ENCODE peak calls at places on chromosomes 2 and 18, in four cellular contexts. X is IMR-90, B is left ventricle myocardium inferior, K is heart left ventricle. J is an unnamed sample.

GRCh38 chr2:231463698-231464575 is at the start of gene NCL:
- DNase-seq in X (peak; percentile 98), B (peak; percentile 86), K (peak; percentile 92), J (peak; percentile 84)

GRCh38 chr2:37870829-37871228 is 54.3 kb upstream of the RMDN2 start:
- DNase-seq in X (peak; percentile 42), B (no peak), K (no peak), J (no peak)

GRCh38 chr2:150710916-150711315 is 223.4 kb upstream of the RND3 start:
- DNase-seq in X (no peak), B (no peak), K (no peak), J (no peak)

GRCh38 chr18:23281626-23282436 is 146.5 kb downstream of the CABLES1 start:
- DNase-seq in X (no peak), B (no peak), K (no peak), J (no peak)

GRCh38 chr2:137178955-137179377 is 413.6 kb downstream of the THSD7B start:
- DNase-seq in X (no peak), B (no peak), K (no peak), J (no peak)

GRCh38 chr2:209208211-209208610 is 215.6 kb upstream of the MAP2 start:
- DNase-seq in X (no peak), B (no peak), K (no peak), J (peak; percentile 9)

GRCh38 chr2:230872151-230872967 is 7.6 kb downstream of the ITM2C start:
- DNase-seq in X (no peak), B (no peak), K (peak; percentile 42), J (no peak)

GRCh38 chr2:57720728-57721627 is 325.6 kb upstream of the VRK2 start:
- DNase-seq in X (peak; percentile 52), B (no peak), K (no peak), J (peak; percentile 5)

GRCh38 chr2:49251766-49252165 is 97.5 kb upstream of the FSHR start:
- DNase-seq in X (peak; percentile 77), B (no peak), K (no peak), J (no peak)

GRCh38 chr2:120350801-120351324 is 4.9 kb downstream of the INHBB start:
- DNase-seq in X (no peak), B (no peak), K (peak; percentile 28), J (no peak)

GRCh38 chr2:37885329-37885993 is 39.6 kb upstream of the RMDN2 start:
- DNase-seq in X (no peak), B (no peak), K (no peak), J (no peak)

GRCh38 chr18:65725421-65726050 is 25.3 kb upstream of the CDH7 start:
- DNase-seq in X (no peak), B (no peak), K (no peak), J (peak; percentile 4)

GRCh38 chr2:189261431-189261841 is 81.9 kb upstream of the COL5A2 start:
- DNase-seq in X (peak; percentile 93), B (no peak), K (no peak), J (no peak)

GRCh38 chr2:132670961-132671781 is 1.2 kb upstream of the LYPD1 start:
- DNase-seq in X (peak; percentile 97), B (no peak), K (no peak), J (no peak)

GRCh38 chr2:178404380-178404767 is 46.6 kb downstream of the PRKRA start:
- DNase-seq in X (peak; percentile 95), B (no peak), K (no peak), J (no peak)

GRCh38 chr2:34161546-34161945 is 562.4 kb upstream of the FAM98A start:
- DNase-seq in X (no peak), B (no peak), K (no peak), J (no peak)
- H3K27ac ChIP-seq in X (no peak overlapping the region), B (no peak overlapping the region), K (no peak overlapping the region), J (no peak overlapping the region)

GRCh38 chr2:227933891-227934290 is 62.5 kb downstream of the DAW1 start:
- DNase-seq in X (no peak), B (no peak), K (no peak), J (no peak)

GRCh38 chr2:227932001-227932400 is 60.6 kb downstream of the DAW1 start:
- DNase-seq in X (no peak), B (no peak), K (no peak), J (no peak)

DNA sequence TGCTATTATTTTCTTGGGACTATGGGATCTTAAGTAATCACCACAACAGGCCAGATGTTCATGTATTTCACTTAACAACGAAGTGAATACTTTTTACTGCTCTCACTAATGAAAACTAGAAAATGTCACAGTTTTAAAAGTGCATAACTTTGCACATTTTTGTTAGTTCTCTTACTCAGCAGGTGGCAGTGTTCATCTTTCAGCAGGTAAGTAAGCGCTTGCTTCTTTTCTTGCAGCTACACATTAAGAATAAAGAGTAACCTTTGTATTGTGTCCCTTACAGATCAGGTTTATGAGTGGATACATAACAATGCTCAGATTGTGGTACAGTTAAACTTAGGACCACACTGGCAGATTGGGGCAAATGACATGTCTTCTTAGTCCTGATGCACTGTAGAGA is 61.0 kb downstream of the DAW1 start:
- DNase-seq in X (no peak), B (no peak), K (no peak), J (no peak)
- TF ChIP-seq CTCF in X (no peak), B (no peak), K (no peak), J (no peak)

GRCh38 chr2:85591563-85591962 is 4.0 kb upstream of the RNF181 start:
- DNase-seq in X (no peak), B (no peak), K (no peak), J (no peak)
- H3K27ac ChIP-seq in X (peak overlapping the region; percentile 38), B (peak overlapping the region; percentile 94), K (peak overlapping the region; percentile 85), J (peak overlapping the region; percentile 77)

DNA sequence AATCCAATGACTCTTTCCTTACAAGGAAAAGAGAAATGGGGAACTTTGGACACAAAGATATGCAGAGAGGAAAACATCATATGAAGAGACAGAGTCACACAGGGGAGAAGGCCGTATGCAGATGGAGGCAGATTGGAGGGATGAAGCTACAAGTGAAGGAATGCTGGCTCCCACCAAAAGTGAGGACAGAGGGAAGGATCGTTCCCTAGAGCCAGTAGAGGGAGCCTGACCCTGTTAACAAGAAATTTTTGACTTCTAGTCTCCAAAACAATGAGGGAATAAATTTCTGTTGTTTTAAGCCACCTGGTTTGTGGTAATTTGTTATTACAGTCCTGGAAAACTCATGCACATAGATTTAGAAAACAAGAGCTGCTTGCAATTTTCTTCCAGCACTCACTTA is 169.3 kb downstream of the PMAIP1 start:
- DNase-seq in X (no peak), B (no peak), K (no peak), J (no peak)
- TF ChIP-seq CTCF in X (no peak), B (no peak), K (no peak), J (no peak)

GRCh38 chr18:32378705-32379104 is 92.0 kb downstream of the GAREM1 start:
- DNase-seq in X (peak; percentile 90), B (no peak), K (no peak), J (no peak)
- H3K27ac ChIP-seq in X (no peak overlapping the region), B (peak overlapping the region; percentile 58), K (no peak overlapping the region), J (peak overlapping the region; percentile 12)

GRCh38 chr18:57909620-57910019 is 106.5 kb upstream of the ATP8B1 start:
- DNase-seq in X (no peak), B (no peak), K (no peak), J (no peak)

GRCh38 chr18:57908092-57908491 is 105.0 kb upstream of the ATP8B1 start:
- DNase-seq in X (no peak), B (no peak), K (no peak), J (no peak)

GRCh38 chr18:57913686-57914085 is 110.6 kb upstream of the ATP8B1 start:
- DNase-seq in X (no peak), B (no peak), K (no peak), J (no peak)

GRCh38 chr18:57910134-57910533 is 107.0 kb upstream of the ATP8B1 start:
- DNase-seq in X (no peak), B (no peak), K (no peak), J (no peak)

GRCh38 chr18:57910817-57911216 is 107.7 kb upstream of the ATP8B1 start:
- DNase-seq in X (no peak), B (no peak), K (no peak), J (no peak)
- TF ChIP-seq CTCF in X (peak; percentile 3), B (no peak), K (no peak), J (no peak)

DNA sequence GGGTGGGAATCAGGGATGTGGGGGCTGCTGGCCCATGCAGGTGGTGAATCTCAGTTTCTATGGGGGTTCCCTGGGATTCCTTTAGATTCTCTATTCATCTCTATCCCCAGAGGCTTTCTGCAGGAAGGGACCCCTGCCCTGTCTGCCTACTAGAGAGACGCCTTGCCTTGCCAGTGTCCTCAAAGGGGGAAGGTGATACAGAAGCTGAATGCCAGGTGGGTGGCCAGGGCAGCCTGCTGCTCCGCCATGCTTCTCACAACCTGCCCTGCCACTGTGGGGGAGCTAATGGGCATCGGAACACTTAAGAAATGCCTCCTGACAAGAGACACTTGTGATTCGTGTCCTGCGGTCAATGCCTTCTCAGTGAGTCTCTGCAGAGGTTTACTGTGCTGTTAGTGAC is 368.4 kb downstream of the EN1 start:
- DNase-seq in X (no peak), B (no peak), K (no peak), J (no peak)
- H3K27ac ChIP-seq in X (no peak overlapping the region), B (no peak overlapping the region), K (no peak overlapping the region), J (no peak overlapping the region)

GRCh38 chr18:22112215-22112614 is 57.2 kb upstream of the GATA6 start:
- DNase-seq in X (no peak), B (no peak), K (no peak), J (no peak)

GRCh38 chr18:22110482-22110924 is 58.9 kb upstream of the GATA6 start:
- DNase-seq in X (no peak), B (no peak), K (no peak), J (no peak)

GRCh38 chr18:22109535-22109934 is 59.9 kb upstream of the GATA6 start:
- DNase-seq in X (no peak), B (no peak), K (no peak), J (no peak)

GRCh38 chr18:22106536-22107292 is 62.7 kb upstream of the GATA6 start:
- DNase-seq in X (peak; percentile 6), B (no peak), K (no peak), J (no peak)

GRCh38 chr18:22108674-22109073 is 60.7 kb upstream of the GATA6 start:
- DNase-seq in X (no peak), B (no peak), K (no peak), J (no peak)
- TF ChIP-seq CTCF in X (no peak), B (no peak), K (no peak), J (no peak)

GRCh38 chr2:73106791-73107190 is 6.0 kb downstream of the RAB11FIP5 start:
- DNase-seq in X (no peak), B (no peak), K (peak; percentile 28), J (no peak)
- H3K27ac ChIP-seq in X (no peak overlapping the region), B (peak overlapping the region; percentile 54), K (peak overlapping the region; percentile 38), J (no peak overlapping the region)